ENCODE peak calls at places on chromosomes 16 and 17, in four cellular contexts. O is mammary epithelial cell, Y is heart left ventricle, U is transverse colon. M is an unnamed sample.

GRCh38 chr16:50473375-50473945 is 74.7 kb upstream of the NKD1 start:
- DNase-seq in O (peak), Y (no peak), U (no peak), M (no peak)

GRCh38 chr17:13793951-13794350 is 192.2 kb upstream of the HS3ST3A1 start:
- DNase-seq in O (no peak), Y (no peak), U (no peak), M (no peak)

GRCh38 chr17:5257124-5257523 is 22.5 kb upstream of the SCIMP start:
- DNase-seq in O (no peak), Y (no peak), U (no peak), M (no peak)

GRCh38 chr17:10815318-10815717 is 11.4 kb upstream of the TMEM238L start:
- DNase-seq in O (no peak), Y (no peak), U (peak), M (no peak)

GRCh38 chr17:27646232-27646631 is 15.2 kb downstream of the LGALS9 start:
- DNase-seq in O (no peak), Y (no peak), U (no peak), M (no peak)

GRCh38 chr16:27195941-27196595 is 7.3 kb upstream of the KDM8 start:
- DNase-seq in O (no peak), Y (no peak), U (no peak), M (no peak)

GRCh38 chr17:181213-182163 is at the start of gene DOC2B:
- DNase-seq in O (peak), Y (peak), U (peak), M (peak)

GRCh38 chr17:62666061-62666800 is 38.8 kb downstream of the MRC2 start:
- DNase-seq in O (no peak), Y (no peak), U (no peak), M (peak)

GRCh38 chr17:39671651-39672521 is 3.6 kb downstream of the PNMT start:
- DNase-seq in O (peak), Y (peak), U (peak), M (peak)

GRCh38 chr16:81522141-81522701 is 77.6 kb downstream of the CMIP start:
- DNase-seq in O (no peak), Y (no peak), U (no peak), M (peak)

DNA sequence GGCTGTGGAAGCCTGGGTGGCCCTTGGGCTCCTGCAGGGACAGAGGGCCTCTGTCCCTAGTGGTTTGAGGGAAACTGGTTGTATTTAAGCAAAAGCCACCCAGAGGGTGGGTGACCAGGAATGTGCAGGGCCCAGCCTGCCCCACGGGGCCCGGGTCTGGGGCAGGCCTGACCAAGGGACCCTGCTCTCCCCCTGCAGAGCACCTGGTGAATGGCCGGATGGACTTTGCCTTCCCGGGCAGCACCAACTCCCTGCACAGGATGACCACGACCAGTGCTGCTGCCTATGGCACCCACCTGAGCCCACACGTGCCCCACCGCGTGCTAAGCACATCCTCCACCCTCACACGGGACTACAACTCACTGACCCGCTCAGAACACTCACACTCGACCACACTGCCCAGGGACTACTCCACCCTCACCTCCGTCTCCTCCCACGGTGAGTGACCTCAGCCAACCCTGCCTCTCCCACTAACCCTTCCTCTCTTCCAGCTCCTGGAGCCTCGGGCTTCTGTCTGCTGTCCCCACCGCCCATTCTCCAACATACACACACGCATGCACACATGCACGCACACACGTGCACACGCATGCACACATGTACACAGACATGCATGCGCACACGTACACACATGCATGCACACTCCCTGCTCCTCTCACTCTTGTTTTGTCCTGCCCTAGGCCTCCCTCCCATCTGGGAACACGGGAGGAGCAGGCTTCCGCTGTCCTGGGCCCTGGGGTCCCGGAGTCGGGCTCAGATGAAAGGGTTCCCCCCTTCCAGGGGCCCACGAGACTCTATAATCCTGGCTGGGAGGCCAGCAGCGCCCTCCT is 10.4 kb downstream of the GALK1 start:
- DNase-seq in O (no peak), Y (no peak), U (no peak), M (peak)
- H3K4me3 ChIP-seq in O (no peak), Y (peak), U (no peak), M (no peak)

DNA sequence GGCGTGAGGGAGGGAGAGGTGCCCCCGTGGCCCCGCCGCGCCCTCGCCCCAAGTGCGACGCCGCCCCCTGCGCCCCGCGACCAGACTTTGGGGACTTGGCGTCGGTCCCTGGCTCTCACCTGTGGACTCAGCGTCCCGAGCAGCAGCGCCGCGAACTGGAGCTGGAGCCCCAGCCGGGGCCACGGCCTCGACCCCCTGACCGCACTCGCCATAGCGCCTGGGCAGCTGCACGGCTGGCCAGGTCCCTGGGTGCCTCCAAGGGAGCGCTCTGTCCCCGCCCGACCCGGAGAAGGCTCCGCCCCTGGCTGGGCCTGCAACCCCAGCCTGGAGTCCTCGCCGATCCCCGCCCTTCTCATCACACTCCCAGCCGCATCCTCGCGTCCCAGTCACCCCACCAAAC is at the start of gene ERN2:
- DNase-seq in O (no peak), Y (no peak), U (peak), M (no peak)
- H3K4me3 ChIP-seq in O (peak), Y (no peak), U (peak), M (no peak)

GRCh38 chr17:80295559-80295958 is 34.9 kb downstream of the RNF213 start:
- DNase-seq in O (no peak), Y (no peak), U (no peak), M (no peak)

GRCh38 chr17:80295146-80295545 is 34.5 kb downstream of the RNF213 start:
- DNase-seq in O (no peak), Y (no peak), U (no peak), M (no peak)

GRCh38 chr17:80294653-80295052 is 34.0 kb downstream of the RNF213 start:
- DNase-seq in O (no peak), Y (no peak), U (no peak), M (no peak)

GRCh38 chr17:80297996-80298560 is 37.4 kb downstream of the RNF213 start:
- DNase-seq in O (no peak), Y (no peak), U (no peak), M (no peak)

GRCh38 chr17:80296221-80296620 is 35.6 kb downstream of the RNF213 start:
- DNase-seq in O (no peak), Y (no peak), U (no peak), M (no peak)
- H3K4me3 ChIP-seq in O (no peak), Y (no peak), U (no peak), M (no peak)

GRCh38 chr16:4680673-4681470 is 12.5 kb upstream of the NUDT16L1 start:
- DNase-seq in O (no peak), Y (peak), U (no peak), M (no peak)
- H3K4me3 ChIP-seq in O (peak), Y (peak), U (no peak), M (no peak)

GRCh38 chr17:8164815-8165131 is 2.0 kb upstream of the VAMP2 start:
- DNase-seq in O (no peak), Y (peak), U (no peak), M (no peak)
- H3K4me3 ChIP-seq in O (no peak), Y (no peak), U (no peak), M (peak)

GRCh38 chr16:28930652-28931051 is 1.1 kb upstream of the CD19 start:
- DNase-seq in O (no peak), Y (no peak), U (no peak), M (peak)
- H3K4me3 ChIP-seq in O (no peak), Y (no peak), U (no peak), M (no peak)

GRCh38 chr16:76311260-76311659 is 34.1 kb downstream of the CNTNAP4 start:
- DNase-seq in O (no peak), Y (no peak), U (no peak), M (no peak)
- H3K4me3 ChIP-seq in O (no peak), Y (no peak), U (no peak), M (no peak)

M was measured in WERI-Rb-1.